ENCODE peak calls at places on chromosomes 13 and 19, in nine cellular contexts. C, I, E, R, W, A, N, M and G are unnamed samples. For H3K4me1, the result is how much of the 10 kb centered on the place peaks cover.

GRCh38 chr13:47858678-47859050 is 142.4 kb downstream of the SUCLA2 start:
- DNase-seq in W (no peak), N (no peak), E (no peak), R (peak), I (no peak), A (peak), C (no peak), M (no peak), G (no peak)

GRCh38 chr13:99870541-99870940 is 101.0 kb downstream of the ZIC5 start:
- DNase-seq in M (no peak), I (no peak), E (no peak), R (no peak), N (no peak), A (no peak), C (no peak), W (no peak), G (no peak)

GRCh38 chr19:10748924-10749434 is 31.1 kb downstream of the DNM2 start:
- DNase-seq in E (no peak), I (peak), W (no peak), N (no peak), M (no peak), A (no peak), R (peak), C (peak), G (no peak)

GRCh38 chr19:55118401-55118991 is 1.1 kb upstream of the PPP1R12C start:
- DNase-seq in N (no peak), R (no peak), W (no peak), M (no peak), I (peak), A (no peak), C (peak), E (peak), G (no peak)

GRCh38 chr13:48976677-48977625 is 1.2 kb downstream of the FNDC3A start:
- DNase-seq in E (peak), W (no peak), C (no peak), N (peak), R (no peak), M (no peak), A (no peak), I (no peak), G (no peak)

GRCh38 chr19:49355890-49356289 is 6.3 kb downstream of the TEAD2 start:
- DNase-seq in W (no peak), C (no peak), M (no peak), I (no peak), N (peak), R (no peak), E (no peak), A (no peak), G (no peak)

GRCh38 chr13:102569488-102569887 is 27.3 kb upstream of the TPP2 start:
- DNase-seq in R (peak), I (no peak), E (no peak), M (no peak), C (no peak), W (no peak), N (no peak), A (peak), G (no peak)

GRCh38 chr13:26095338-26095737 is 43.5 kb upstream of the SHISA2 start:
- DNase-seq in W (no peak), I (no peak), M (no peak), N (no peak), R (no peak), A (no peak), C (no peak), E (no peak), G (no peak)

GRCh38 chr19:21084343-21084742 is 2.3 kb downstream of the ZNF714 start:
- DNase-seq in R (peak), W (no peak), E (peak), C (no peak), A (peak), M (no peak), N (no peak), I (no peak), G (no peak)

GRCh38 chr13:36131215-36131930 is at the start of gene DCLK1:
- DNase-seq in I (peak), C (peak), W (no peak), N (no peak), R (peak), M (no peak), E (no peak), A (no peak), G (no peak)

GRCh38 chr19:604355-604754 is 14.7 kb downstream of the HCN2 start:
- DNase-seq in M (peak), R (no peak), C (no peak), A (no peak), I (no peak), E (no peak), W (no peak), N (no peak), G (no peak)

GRCh38 chr13:33806470-33807248 is 11.3 kb upstream of the RFC3 start:
- DNase-seq in N (no peak), W (no peak), A (no peak), I (no peak), M (no peak), R (no peak), E (no peak), C (no peak), G (no peak)

GRCh38 chr19:3275583-3276340 is 51.3 kb downstream of the CELF5 start:
- DNase-seq in W (peak), M (peak), I (peak), A (peak), E (peak), C (peak), N (peak), R (peak), G (peak)

GRCh38 chr13:98619556-98619955 is 42.6 kb upstream of the STK24 start:
- DNase-seq in N (no peak), M (no peak), W (no peak), A (no peak), R (no peak), C (no peak), E (no peak), I (no peak), G (no peak)

GRCh38 chr13:81639984-81640582 is 1299.2 kb upstream of the SPRY2 start:
- DNase-seq in R (no peak), E (no peak), N (no peak), M (no peak), I (no peak), W (no peak), A (no peak), C (peak), G (no peak)

GRCh38 chr13:76939215-76939614 is 9.1 kb upstream of the ACOD1 start:
- DNase-seq in R (peak), I (no peak), E (no peak), M (no peak), W (no peak), A (peak), C (no peak), N (no peak), G (no peak)

GRCh38 chr13:23755040-23755439 is 134.2 kb downstream of the MIPEP start:
- DNase-seq in C (no peak), I (no peak), M (no peak), R (no peak), W (no peak), N (no peak), E (no peak), A (no peak), G (no peak)

GRCh38 chr13:107301724-107302374 is 733.9 kb upstream of the ARGLU1 start:
- DNase-seq in E (no peak), W (no peak), C (no peak), R (no peak), A (no peak), I (no peak), N (no peak), M (no peak), G (no peak)

GRCh38 chr13:45331981-45332830 is 8.8 kb downstream of the TPT1 start:
- DNase-seq in M (no peak), W (no peak), C (no peak), E (no peak), I (no peak), R (peak), A (peak), N (no peak), G (no peak)
- H3K4me1 ChIP-seq in M (half or more), W (under half), C (under half), E (half or more), I (under half), R (under half), A (under half), N (under half), G (half or more)

GRCh38 chr19:38554676-38555141 is 63.0 kb downstream of the MAP4K1 start:
- DNase-seq in N (no peak), W (no peak), M (no peak), C (no peak), A (no peak), I (no peak), E (no peak), R (no peak), G (no peak)

GRCh38 chr19:38557205-38557799 is 60.5 kb downstream of the MAP4K1 start:
- DNase-seq in A (no peak), E (peak), N (peak), M (no peak), I (no peak), R (no peak), C (no peak), W (no peak), G (no peak)

GRCh38 chr19:38559428-38560401 is 58.0 kb downstream of the MAP4K1 start:
- DNase-seq in R (peak), C (no peak), A (no peak), W (no peak), I (no peak), M (no peak), E (peak), N (peak), G (no peak)

GRCh38 chr19:38555200-38555599 is 62.6 kb downstream of the MAP4K1 start:
- DNase-seq in E (no peak), A (no peak), N (no peak), W (no peak), M (no peak), R (no peak), C (no peak), I (no peak), G (no peak)

DNA sequence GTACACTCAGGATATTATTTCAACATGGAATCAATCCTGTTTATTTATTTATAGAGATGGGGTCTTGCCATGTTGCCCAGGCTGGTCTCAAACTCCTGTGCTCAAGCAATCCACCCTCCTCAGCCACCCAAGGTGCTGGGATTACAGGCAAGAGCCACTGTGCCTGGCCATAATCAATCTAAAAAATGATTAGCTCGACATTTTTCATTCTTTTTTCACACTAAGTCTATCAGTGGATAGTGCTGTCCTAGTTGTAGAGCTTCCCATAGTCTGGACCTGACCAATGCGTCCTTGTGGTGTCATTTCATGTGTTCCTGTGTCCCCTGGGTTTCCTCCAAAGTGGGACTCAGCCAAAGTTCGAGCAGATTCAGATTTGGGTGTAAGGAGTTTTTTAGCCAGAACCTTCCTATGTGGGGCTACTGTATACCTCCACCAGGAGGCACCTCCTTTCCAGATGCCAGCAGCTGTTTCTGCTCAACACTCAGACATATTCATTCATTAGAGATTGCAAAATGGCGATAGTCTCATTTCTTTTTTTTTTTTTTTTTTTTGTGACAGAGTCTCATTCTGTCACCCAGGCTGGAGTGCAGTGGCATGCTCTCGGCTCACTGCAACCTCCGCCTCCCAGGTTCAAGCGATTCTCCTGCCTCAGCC is 61.1 kb downstream of the MAP4K1 start:
- DNase-seq in M (no peak), W (no peak), C (no peak), N (no peak), E (peak), A (no peak), R (no peak), I (no peak), G (no peak)
- H3K27ac ChIP-seq in M (no peak), W (no peak), C (no peak), N (no peak), E (peak), A (no peak), R (no peak), I (no peak), G (no peak)

DNA sequence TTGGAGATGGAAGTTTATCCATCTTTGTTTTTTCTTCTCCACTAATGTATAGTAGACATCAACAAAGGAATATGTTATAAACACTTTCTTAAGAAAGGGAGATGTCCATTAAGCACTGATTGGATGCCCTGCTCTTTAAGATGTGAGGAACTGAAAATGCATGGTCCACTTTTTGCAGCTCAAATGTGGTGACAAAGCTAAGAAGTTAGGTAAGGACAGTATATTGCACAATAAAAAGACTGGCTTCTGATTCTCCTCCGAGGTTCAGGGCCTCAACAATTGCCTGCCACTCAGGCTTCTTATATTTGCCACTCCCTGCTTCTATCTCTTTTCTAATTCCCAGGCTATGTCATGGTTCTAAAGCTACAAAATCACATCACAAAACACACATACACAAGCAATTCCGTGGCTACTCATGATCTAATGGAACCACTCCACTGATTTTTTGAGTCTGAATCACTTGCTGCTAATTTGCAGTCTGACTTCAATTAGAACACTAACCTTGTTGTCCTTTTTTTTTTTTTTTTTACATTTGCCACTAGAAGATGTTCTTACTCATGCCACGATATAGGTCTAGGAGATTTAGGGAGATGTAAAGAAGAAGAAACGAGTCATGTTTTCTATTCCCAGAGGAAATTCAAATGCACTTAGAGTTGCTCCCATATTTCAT is 29.6 kb upstream of the TNFSF11 start:
- DNase-seq in W (no peak), E (no peak), R (peak), A (no peak), M (no peak), C (no peak), I (no peak), N (no peak), G (no peak)
- H3K4me1 ChIP-seq in W (under half), E (under half), R (under half), A (under half), M (under half), C (under half), I (under half), N (under half), G (under half)

GRCh38 chr19:58561373-58562125 is 3.1 kb upstream of the UBE2M start:
- DNase-seq in A (no peak), N (no peak), C (no peak), R (no peak), E (no peak), M (no peak), W (no peak), I (no peak), G (no peak)
- H3K27ac ChIP-seq in A (no peak), N (no peak), C (no peak), R (no peak), E (peak), M (peak), W (peak), I (peak), G (peak)